ENCODE peak calls at places on chromosomes 16 and 17, in nine cellular contexts. Q, O, T, J, B, C, Z, R and W are unnamed samples.

GRCh38 chr17:2060681-2061440 is 6.0 kb downstream of the HIC1 start:
- DNase-seq in Q (no peak), O (no peak), T (no peak), J (peak), B (no peak), C (no peak), Z (no peak), R (no peak), W (no peak)

GRCh38 chr17:59763861-59764260 is 56.4 kb downstream of the VMP1 start:
- DNase-seq in Q (peak), O (no peak), T (no peak), J (no peak), B (peak), C (no peak), Z (no peak), R (peak), W (no peak)

GRCh38 chr16:50121721-50122445 is 31.2 kb upstream of the TENT4B start:
- DNase-seq in Q (no peak), O (no peak), T (no peak), J (peak), B (no peak), C (no peak), Z (no peak), R (no peak), W (no peak)

GRCh38 chr17:7281953-7282751 is 634 bp downstream of the SLC2A4 start:
- DNase-seq in Q (no peak), O (peak), T (no peak), J (peak), B (no peak), C (peak), Z (peak), R (no peak), W (peak)

GRCh38 chr17:42781639-42782401 is 1.4 kb downstream of the WNK4 start:
- DNase-seq in Q (no peak), O (no peak), T (no peak), J (peak), B (peak), C (no peak), Z (no peak), R (no peak), W (no peak)

GRCh38 chr16:5350118-5350517 is 252.5 kb upstream of the EEF2KMT start:
- DNase-seq in Q (no peak), O (no peak), T (no peak), J (no peak), B (no peak), C (no peak), Z (no peak), R (no peak), W (no peak)

GRCh38 chr16:47920709-47921108 is 235.1 kb downstream of the ABCC12 start:
- DNase-seq in Q (no peak), O (no peak), T (peak), J (no peak), B (no peak), C (no peak), Z (no peak), R (no peak), W (no peak)

GRCh38 chr16:66544358-66544757 is 5.6 kb downstream of the TK2 start:
- DNase-seq in Q (no peak), O (no peak), T (no peak), J (peak), B (no peak), C (no peak), Z (no peak), R (no peak), W (no peak)

GRCh38 chr17:16007439-16007838 is 7.8 kb downstream of the TTC19 start:
- DNase-seq in Q (no peak), O (no peak), T (no peak), J (no peak), B (no peak), C (no peak), Z (no peak), R (no peak), W (no peak)

GRCh38 chr17:49987290-49987585 is 7.8 kb downstream of the DLX3 start:
- DNase-seq in Q (no peak), O (no peak), T (no peak), J (peak), B (no peak), C (peak), Z (no peak), R (no peak), W (no peak)

GRCh38 chr17:34683390-34683789 is 104.0 kb downstream of the TMEM132E start:
- DNase-seq in Q (no peak), O (no peak), T (no peak), J (peak), B (no peak), C (no peak), Z (no peak), R (no peak), W (no peak)

GRCh38 chr17:21470861-21471260 is 94.7 kb downstream of the KCNJ12 start:
- DNase-seq in Q (no peak), O (no peak), T (no peak), J (peak), B (no peak), C (no peak), Z (no peak), R (no peak), W (no peak)

GRCh38 chr17:17570207-17570797 is 21.2 kb downstream of the PEMT start:
- DNase-seq in Q (no peak), O (peak), T (peak), J (no peak), B (peak), C (no peak), Z (peak), R (peak), W (peak)

DNA sequence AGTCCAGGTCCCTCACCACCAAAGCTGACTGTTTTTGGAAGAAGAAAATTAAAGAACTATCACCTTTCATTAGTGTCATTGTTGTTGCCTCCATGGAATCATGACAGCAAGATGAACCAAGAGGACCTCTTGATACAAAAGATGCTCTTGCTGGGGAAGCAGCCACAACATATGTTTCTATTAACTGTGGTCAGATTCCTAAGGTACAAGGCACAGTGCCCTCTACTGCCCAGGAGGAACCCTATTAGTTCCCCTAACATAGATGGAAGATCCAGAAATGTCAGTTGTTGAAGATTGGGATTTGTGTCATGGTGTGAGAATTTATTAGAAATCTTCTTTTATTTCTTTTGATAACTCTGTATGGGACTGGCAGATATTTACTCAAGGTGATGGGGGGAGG is 188.2 kb upstream of the ANKFN1 start:
- DNase-seq in Q (no peak), O (no peak), T (no peak), J (no peak), B (no peak), C (no peak), Z (no peak), R (no peak), W (no peak)
- TF ChIP-seq CTCF in Q (no peak), O (no peak), T (no peak), J (no peak), B (no peak), C (no peak), Z (no peak), R (no peak), W (no peak)

GRCh38 chr16:85986931-85987749 is 88.2 kb downstream of the IRF8 start:
- DNase-seq in Q (no peak), O (peak), T (no peak), J (peak), B (no peak), C (peak), Z (no peak), R (no peak), W (no peak)
- TF ChIP-seq CTCF in Q (no peak), O (peak), T (peak), J (no peak), B (peak), C (peak), Z (peak), R (no peak), W (no peak)

GRCh38 chr17:45785373-45786193 is 1.5 kb downstream of the CRHR1 start:
- DNase-seq in Q (no peak), O (no peak), T (no peak), J (no peak), B (no peak), C (no peak), Z (no peak), R (no peak), W (no peak)

GRCh38 chr17:45787656-45788055 is 3.5 kb downstream of the CRHR1 start:
- DNase-seq in Q (no peak), O (no peak), T (no peak), J (no peak), B (no peak), C (no peak), Z (no peak), R (no peak), W (no peak)

GRCh38 chr17:45786349-45786748 is 2.2 kb downstream of the CRHR1 start:
- DNase-seq in Q (no peak), O (no peak), T (no peak), J (no peak), B (no peak), C (no peak), Z (no peak), R (no peak), W (no peak)

GRCh38 chr17:45788057-45788456 is 3.9 kb downstream of the CRHR1 start:
- DNase-seq in Q (no peak), O (no peak), T (no peak), J (no peak), B (no peak), C (no peak), Z (no peak), R (no peak), W (no peak)

GRCh38 chr17:45787044-45787443 is 2.9 kb downstream of the CRHR1 start:
- DNase-seq in Q (no peak), O (no peak), T (no peak), J (no peak), B (no peak), C (no peak), Z (no peak), R (no peak), W (no peak)
- TF ChIP-seq CTCF in Q (no peak), O (no peak), T (no peak), J (no peak), B (no peak), C (no peak), Z (no peak), R (no peak), W (no peak)

GRCh38 chr17:43874293-43874692 is 27.3 kb downstream of the CD300LG start:
- DNase-seq in Q (no peak), O (no peak), T (no peak), J (no peak), B (no peak), C (no peak), Z (peak), R (no peak), W (no peak)

GRCh38 chr17:43873815-43874214 is 26.8 kb downstream of the CD300LG start:
- DNase-seq in Q (no peak), O (no peak), T (no peak), J (no peak), B (no peak), C (no peak), Z (no peak), R (no peak), W (no peak)

GRCh38 chr17:43875476-43876147 is 28.6 kb downstream of the CD300LG start:
- DNase-seq in Q (no peak), O (no peak), T (no peak), J (no peak), B (no peak), C (no peak), Z (no peak), R (no peak), W (no peak)

GRCh38 chr17:43871947-43872690 is 25.1 kb downstream of the CD300LG start:
- DNase-seq in Q (no peak), O (no peak), T (no peak), J (no peak), B (no peak), C (no peak), Z (no peak), R (no peak), W (no peak)

DNA sequence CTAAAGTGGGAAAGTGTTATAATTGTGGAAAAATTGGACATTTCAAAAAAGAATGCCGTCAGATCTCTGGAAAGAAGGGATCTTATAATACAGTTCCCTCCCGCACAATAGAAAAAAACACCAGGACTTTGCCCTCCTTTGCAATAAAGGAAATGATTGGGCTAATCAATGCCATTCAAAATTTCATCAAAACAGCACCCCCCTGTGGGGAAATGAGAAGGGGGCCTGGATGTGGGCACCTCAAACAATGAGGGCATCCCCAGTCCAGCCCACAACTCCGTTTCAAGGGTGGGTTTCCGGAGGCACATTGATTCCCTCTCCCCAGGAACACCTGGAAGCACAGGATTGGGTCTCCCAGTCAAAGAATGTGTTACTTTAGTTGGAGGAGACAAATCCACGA is 26.1 kb downstream of the CD300LG start:
- DNase-seq in Q (no peak), O (no peak), T (no peak), J (no peak), B (no peak), C (no peak), Z (no peak), R (no peak), W (no peak)
- TF ChIP-seq CTCF in Q (no peak), O (peak), T (no peak), J (no peak), B (no peak), C (no peak), Z (no peak), R (no peak), W (peak)

GRCh38 chr16:22969567-22969966 is 155.6 kb downstream of the HS3ST2 start:
- DNase-seq in Q (no peak), O (no peak), T (no peak), J (no peak), B (no peak), C (no peak), Z (no peak), R (no peak), W (no peak)
- TF ChIP-seq CTCF in Q (no peak), O (no peak), T (no peak), J (no peak), B (no peak), C (no peak), Z (no peak), R (no peak), W (no peak)

GRCh38 chr16:10888320-10888937 is 11.4 kb downstream of the CIITA start:
- DNase-seq in Q (no peak), O (no peak), T (no peak), J (no peak), B (no peak), C (no peak), Z (peak), R (no peak), W (no peak)

GRCh38 chr16:10885246-10885645 is 8.2 kb downstream of the CIITA start:
- DNase-seq in Q (no peak), O (no peak), T (no peak), J (no peak), B (no peak), C (no peak), Z (no peak), R (no peak), W (no peak)

GRCh38 chr16:10883004-10883403 is 6.0 kb downstream of the CIITA start:
- DNase-seq in Q (no peak), O (no peak), T (no peak), J (no peak), B (no peak), C (no peak), Z (no peak), R (no peak), W (no peak)

GRCh38 chr16:10889880-10890279 is 12.9 kb downstream of the CIITA start:
- DNase-seq in Q (no peak), O (no peak), T (no peak), J (no peak), B (no peak), C (no peak), Z (no peak), R (no peak), W (no peak)

GRCh38 chr16:10886739-10887269 is 9.8 kb downstream of the CIITA start:
- DNase-seq in Q (no peak), O (no peak), T (no peak), J (no peak), B (no peak), C (no peak), Z (no peak), R (no peak), W (no peak)
- TF ChIP-seq CTCF in Q (no peak), O (no peak), T (no peak), J (no peak), B (no peak), C (no peak), Z (no peak), R (no peak), W (no peak)

GRCh38 chr17:27339836-27340550 is 46.1 kb downstream of the WSB1 start:
- DNase-seq in Q (no peak), O (no peak), T (peak), J (no peak), B (no peak), C (no peak), Z (no peak), R (no peak), W (no peak)
- TF ChIP-seq CTCF in Q (no peak), O (no peak), T (no peak), J (no peak), B (no peak), C (no peak), Z (no peak), R (no peak), W (no peak)

DNA sequence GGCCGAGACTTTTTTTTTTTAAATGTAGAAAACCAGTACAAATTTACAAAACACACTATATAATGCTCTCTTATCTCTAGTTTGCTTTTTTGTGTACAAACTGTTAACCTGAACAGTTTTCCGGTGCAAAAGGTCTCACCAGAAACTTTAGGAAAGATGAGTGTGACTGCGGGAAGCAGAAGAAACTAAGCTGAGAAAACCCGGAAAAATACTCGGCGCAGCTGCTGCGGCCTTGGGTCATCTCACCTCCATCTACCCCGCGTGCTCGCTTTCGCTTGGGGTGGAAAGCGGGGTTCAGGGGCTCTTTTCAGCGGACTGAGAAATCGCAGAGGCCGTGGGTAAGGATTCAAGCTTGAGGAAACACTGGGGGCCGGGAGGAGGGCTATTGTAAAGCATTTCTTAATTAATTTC is 1.8 kb downstream of the SALL1 start:
- DNase-seq in Q (no peak), O (no peak), T (no peak), J (no peak), B (no peak), C (no peak), Z (no peak), R (no peak), W (no peak)
- TF ChIP-seq CTCF in Q (no peak), O (no peak), T (no peak), J (no peak), B (no peak), C (no peak), Z (no peak), R (no peak), W (no peak)

GRCh38 chr16:1428511-1428910 is 2.4 kb upstream of the PERCC1 start:
- DNase-seq in Q (no peak), O (no peak), T (peak), J (no peak), B (peak), C (no peak), Z (no peak), R (no peak), W (no peak)
- TF ChIP-seq CTCF in Q (no peak), O (no peak), T (peak), J (no peak), B (peak), C (no peak), Z (peak), R (peak), W (peak)